ENCODE peak calls at places on chromosome 11, in six cellular contexts. Y is fibroblast of the aortic adventitia, S is OCI-LY7, J is fibroblast of pulmonary artery, X is Calu3, R is Peyer's patch. N is an unnamed sample.

GRCh38 chr11:22521226-22521625 is 104.4 kb downstream of the FANCF start:
- DNase-seq in Y (no peak), S (no peak), J (peak; percentile 68), X (peak; percentile 27), R (no peak), N (no peak)

GRCh38 chr11:22432331-22433065 is 94.3 kb downstream of the SLC17A6 start:
- DNase-seq in Y (peak; percentile 18), S (no peak), J (peak; percentile 88), X (no peak), R (no peak), N (peak; percentile 20)

GRCh38 chr11:121968638-121969037 is 147.4 kb downstream of the BLID start:
- DNase-seq in Y (no peak), S (no peak), J (no peak), X (no peak), R (no peak), N (no peak)

GRCh38 chr11:44855138-44855849 is 95.4 kb downstream of the TP53I11 start:
- DNase-seq in Y (no peak), S (no peak), J (no peak), X (no peak), R (no peak), N (peak; percentile 57)

GRCh38 chr11:44112083-44112865 is 16.8 kb downstream of the EXT2 start:
- DNase-seq in Y (peak; percentile 52), S (no peak), J (peak; percentile 53), X (no peak), R (no peak), N (peak; percentile 12)

GRCh38 chr11:73401217-73401923 is 25.2 kb downstream of the RELT start:
- DNase-seq in Y (no peak), S (no peak), J (no peak), X (no peak), R (no peak), N (no peak)

GRCh38 chr11:134531331-134532135 is 119.5 kb upstream of the B3GAT1 start:
- DNase-seq in Y (no peak), S (no peak), J (no peak), X (no peak), R (no peak), N (no peak)

GRCh38 chr11:122655527-122656072 is at the start of gene UBASH3B:
- DNase-seq in Y (peak; percentile 83), S (peak; percentile 80), J (peak; percentile 88), X (peak; percentile 80), R (peak; percentile 78), N (peak; percentile 76)

GRCh38 chr11:111548542-111548941 is 8.0 kb downstream of the LAYN start:
- DNase-seq in Y (no peak), S (no peak), J (no peak), X (no peak), R (no peak), N (no peak)

GRCh38 chr11:122333476-122333875 is 217.5 kb upstream of the BLID start:
- DNase-seq in Y (no peak), S (no peak), J (no peak), X (no peak), R (no peak), N (no peak)

GRCh38 chr11:1570896-1571759 is 943 bp downstream of the DUSP8 start:
- DNase-seq in Y (no peak), S (no peak), J (no peak), X (peak; percentile 28), R (peak; percentile 25), N (peak; percentile 45)

GRCh38 chr11:104853276-104853675 is 45.0 kb downstream of the CASP12 start:
- DNase-seq in Y (no peak), S (no peak), J (no peak), X (no peak), R (no peak), N (no peak)

GRCh38 chr11:19951558-19952083 is 208.7 kb downstream of the DBX1 start:
- DNase-seq in Y (peak; percentile 79), S (peak; percentile 58), J (peak; percentile 78), X (peak; percentile 44), R (no peak), N (no peak)

GRCh38 chr11:133951484-133952198 is 5.1 kb downstream of the IGSF9B start:
- DNase-seq in Y (peak; percentile 25), S (no peak), J (no peak), X (no peak), R (no peak), N (no peak)

GRCh38 chr11:16154715-16155396 is 201.5 kb downstream of the SOX6 start:
- DNase-seq in Y (no peak), S (no peak), J (peak; percentile 11), X (peak; percentile 69), R (no peak), N (no peak)

GRCh38 chr11:8757047-8757446 is 74.5 kb downstream of the RPL27A start:
- DNase-seq in Y (peak; percentile 43), S (no peak), J (no peak), X (no peak), R (no peak), N (no peak)

GRCh38 chr11:118915396-118915795 is 10.3 kb downstream of the BCL9L start:
- DNase-seq in Y (no peak), S (no peak), J (no peak), X (no peak), R (no peak), N (no peak)

GRCh38 chr11:8709002-8709672 is 26.5 kb downstream of the RPL27A start:
- DNase-seq in Y (peak; percentile 99), S (no peak), J (peak; percentile 84), X (no peak), R (no peak), N (no peak)

GRCh38 chr11:84471501-84471900 is 1155.6 kb downstream of the DLG2 start:
- DNase-seq in Y (no peak), S (no peak), J (no peak), X (no peak), R (no peak), N (no peak)

DNA sequence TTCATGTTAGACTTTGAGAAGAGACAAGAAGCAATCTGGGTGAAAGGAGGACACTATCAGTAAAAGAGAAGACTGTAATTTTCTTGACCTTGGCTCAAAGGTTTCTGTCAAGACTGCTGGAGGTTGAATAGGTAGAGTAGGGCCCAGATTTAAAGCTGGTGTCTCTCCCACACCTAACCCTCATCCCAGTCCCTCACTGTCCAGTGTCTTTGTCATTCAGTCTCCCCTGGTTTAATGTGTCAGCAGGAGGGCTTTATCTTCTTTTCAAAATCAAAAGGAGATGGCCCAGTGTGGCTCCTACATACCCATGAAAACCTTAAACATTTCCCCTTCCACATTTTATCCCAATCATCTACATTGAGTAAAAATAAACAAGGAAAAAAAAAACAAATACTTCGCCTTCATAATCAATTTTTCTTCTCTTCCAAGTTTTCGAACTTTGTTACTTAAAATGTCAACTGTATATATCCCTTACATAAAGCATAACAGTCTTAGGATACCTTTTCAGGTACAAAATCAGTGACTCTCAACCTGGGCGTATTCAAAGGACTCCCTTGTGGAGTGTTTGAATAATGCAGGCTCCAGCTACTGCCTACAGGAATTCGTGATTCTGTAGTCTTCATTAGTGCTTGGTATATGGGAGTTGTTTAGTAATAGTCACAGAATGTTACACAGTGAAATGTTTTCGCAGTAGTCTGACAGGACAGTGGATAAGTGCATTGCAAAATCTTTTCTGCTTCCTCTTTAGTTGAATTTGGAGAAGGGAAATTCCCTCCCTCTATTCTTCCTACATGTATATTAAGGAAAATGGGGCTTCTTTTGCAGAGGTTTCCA is 87.2 kb downstream of the FAT3 start:
- DNase-seq in Y (no peak), S (no peak), J (peak; percentile 52), X (no peak), R (no peak), N (no peak)
- TF ChIP-seq CTCF in Y (no peak), S (no peak), J (no peak), X (no peak), R (no peak), N (no peak)

DNA sequence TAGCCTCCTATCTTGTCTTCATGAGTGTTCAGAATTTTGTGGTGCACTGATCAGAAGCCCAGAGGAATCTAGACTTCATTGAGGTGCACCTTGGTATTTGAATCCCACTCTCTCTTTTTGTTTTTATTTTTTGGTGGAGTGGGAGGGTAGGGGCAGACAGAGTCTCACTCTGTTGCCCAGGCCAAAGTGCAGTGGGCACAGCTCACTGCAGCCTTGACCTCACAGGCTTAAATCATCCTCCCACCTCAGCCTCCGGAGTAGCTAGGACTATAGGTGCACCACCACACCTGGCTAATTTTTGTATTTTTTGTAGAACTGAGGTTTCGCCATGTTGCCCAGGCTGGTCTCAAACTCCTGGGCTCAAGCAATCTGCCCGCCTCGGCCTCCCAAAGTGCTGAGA is 10.9 kb upstream of the ALG8 start:
- DNase-seq in Y (no peak), S (no peak), J (no peak), X (no peak), R (no peak), N (no peak)
- TF ChIP-seq CTCF in Y (no peak), S (no peak), J (no peak), X (no peak), R (no peak), N (no peak)

GRCh38 chr11:78414321-78415051 is 3.1 kb downstream of the GAB2 start:
- DNase-seq in Y (peak; percentile 46), S (peak; percentile 42), J (peak; percentile 44), X (no peak), R (no peak), N (no peak)
- TF ChIP-seq CTCF in Y (peak; percentile 57), S (peak; percentile 87), J (peak; percentile 57), X (peak; percentile 47), R (peak; percentile 49), N (peak; percentile 78)

GRCh38 chr11:125720781-125721180 is 25.3 kb upstream of the PATE1 start:
- DNase-seq in Y (no peak), S (no peak), J (no peak), X (no peak), R (no peak), N (no peak)

GRCh38 chr11:125728969-125729368 is 17.1 kb upstream of the PATE1 start:
- DNase-seq in Y (peak; percentile 8), S (no peak), J (no peak), X (no peak), R (no peak), N (no peak)

GRCh38 chr11:125724125-125724524 is 22.0 kb upstream of the PATE1 start:
- DNase-seq in Y (peak; percentile 71), S (peak; percentile 10), J (peak; percentile 49), X (no peak), R (no peak), N (no peak)
- TF ChIP-seq CTCF in Y (peak; percentile 64), S (peak; percentile 48), J (peak; percentile 47), X (no peak), R (no peak), N (no peak)

DNA sequence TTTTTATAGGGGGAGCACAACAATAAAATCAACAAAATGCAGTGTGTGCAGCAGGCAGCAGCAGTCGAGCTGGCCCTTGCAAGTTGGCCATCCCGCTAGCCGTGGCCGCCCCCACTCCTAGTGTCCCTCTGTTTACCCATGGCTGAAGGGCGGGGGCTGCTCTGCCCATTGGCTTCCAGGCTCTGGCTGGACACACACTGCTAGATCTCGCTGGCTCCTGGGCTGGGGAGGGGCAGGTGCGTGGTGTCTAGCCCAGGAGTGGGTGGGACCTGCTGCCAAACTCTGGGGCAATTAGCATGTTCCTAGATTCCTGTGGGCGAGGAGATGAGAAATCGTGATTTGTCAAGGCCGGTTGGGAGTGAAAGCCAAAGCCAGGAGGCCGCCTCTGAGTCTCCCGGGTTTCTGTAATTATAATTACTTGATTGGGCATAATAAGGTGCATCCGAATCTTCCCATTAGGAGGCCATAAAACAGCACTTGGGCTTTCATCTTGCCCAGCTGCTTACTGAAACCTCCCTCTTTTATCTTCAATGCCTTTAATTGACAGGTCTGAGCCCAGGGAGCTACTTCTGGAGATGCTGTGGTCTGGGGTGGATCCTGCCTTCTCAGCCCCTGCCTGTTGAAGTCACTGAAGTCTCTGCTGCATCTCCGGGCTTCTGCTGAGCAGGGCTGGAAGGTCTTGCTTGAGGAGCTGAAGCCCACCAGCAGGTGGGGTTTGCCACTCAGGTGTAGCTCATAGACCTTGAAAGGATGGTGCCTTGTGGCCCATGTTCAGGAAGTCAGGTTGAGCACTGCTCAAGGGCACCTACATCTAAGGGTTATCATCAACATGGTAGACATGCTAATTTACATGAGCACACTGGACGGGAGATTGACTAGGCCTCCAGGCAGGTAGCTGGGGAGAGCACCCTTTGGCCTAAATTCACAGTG is 44.5 kb upstream of the DKK3 start:
- DNase-seq in Y (no peak), S (no peak), J (no peak), X (peak; percentile 30), R (no peak), N (peak; percentile 58)
- TF ChIP-seq CTCF in Y (peak; percentile 10), S (no peak), J (peak; percentile 6), X (peak; percentile 22), R (no peak), N (no peak)